ENCODE peak calls at places on chromosomes 1 and 21, in eight cellular contexts. N, D, W, S, X, U, J and O are unnamed samples.

GRCh38 chr1:156660752-156661112 is 16.5 kb downstream of the NES start:
- DNase-seq in X (no peak), N (no peak), W (no peak), D (no peak), J (no peak), U (no peak), S (no peak), O (no peak)

GRCh38 chr1:41954533-41954944 is 35.8 kb upstream of the HIVEP3 start:
- DNase-seq in N (no peak), U (peak; percentile 51), S (no peak), D (no peak), X (peak; percentile 22), W (no peak), J (no peak), O (no peak)

GRCh38 chr1:243409284-243409683 is 153.4 kb downstream of the SDCCAG8 start:
- DNase-seq in S (no peak), W (no peak), X (no peak), J (no peak), U (no peak), D (no peak), N (no peak), O (no peak)

GRCh38 chr1:177122869-177123268 is 41.6 kb downstream of the ASTN1 start:
- DNase-seq in W (no peak), J (no peak), N (no peak), S (no peak), U (no peak), X (no peak), D (no peak), O (no peak)

GRCh38 chr1:36224537-36225297 is 474 bp downstream of the THRAP3 start:
- DNase-seq in S (peak; percentile 60), N (no peak), U (peak; percentile 48), J (peak; percentile 77), D (no peak), X (peak; percentile 76), W (peak; percentile 71), O (peak; percentile 86)

GRCh38 chr1:2413495-2414296 is 1.3 kb upstream of the PEX10 start:
- DNase-seq in N (no peak), D (no peak), J (no peak), S (no peak), W (no peak), U (no peak), X (peak; percentile 30), O (peak; percentile 54)

GRCh38 chr1:14672030-14672429 is 73.5 kb downstream of the KAZN start:
- DNase-seq in D (no peak), W (no peak), X (no peak), N (no peak), J (no peak), S (no peak), U (no peak), O (no peak)

GRCh38 chr1:63662846-63663245 is 69.6 kb downstream of the PGM1 start:
- DNase-seq in D (no peak), W (no peak), S (no peak), J (no peak), U (no peak), X (no peak), N (no peak), O (no peak)

GRCh38 chr1:44050261-44050660 is 19.0 kb upstream of the SLC6A9 start:
- DNase-seq in S (no peak), W (no peak), X (no peak), D (no peak), U (no peak), N (no peak), J (no peak), O (no peak)

GRCh38 chr1:112358798-112359408 is 37.1 kb upstream of the CTTNBP2NL start:
- DNase-seq in X (peak; percentile 77), N (no peak), S (peak; percentile 46), D (peak; percentile 34), U (peak; percentile 15), W (no peak), J (peak; percentile 24), O (peak; percentile 57)

GRCh38 chr1:223137402-223138100 is 5.5 kb downstream of the TLR5 start:
- DNase-seq in N (no peak), U (no peak), S (no peak), W (no peak), X (no peak), J (no peak), D (no peak), O (no peak)

GRCh38 chr21:37463083-37463780 is 96.7 kb downstream of the DYRK1A start:
- DNase-seq in J (no peak), U (peak; percentile 23), W (no peak), X (no peak), N (no peak), D (no peak), S (no peak), O (peak; percentile 34)